ENCODE peak calls at places on chromosomes 7 and 10, in eight cellular contexts. K, I, B, O, R, F, M and Q are unnamed samples.

GRCh38 chr10:76632158-76633051 is 1005.2 kb downstream of the KCNMA1 start:
- DNase-seq in K (no peak), I (no peak), B (no peak), O (peak; percentile 69), R (no peak), F (peak; percentile 58), M (peak; percentile 15), Q (no peak)

GRCh38 chr7:84261509-84261908 is 66.9 kb upstream of the SEMA3A start:
- DNase-seq in K (no peak), I (no peak), B (no peak), O (no peak), R (no peak), F (no peak), M (no peak), Q (no peak)

GRCh38 chr7:2945171-2945570 is 98.5 kb downstream of the CARD11 start:
- DNase-seq in K (no peak), I (no peak), B (no peak), O (no peak), R (no peak), F (no peak), M (no peak), Q (no peak)

GRCh38 chr10:36254191-36254590 is 612.1 kb upstream of the FZD8 start:
- DNase-seq in K (no peak), I (no peak), B (no peak), O (no peak), R (no peak), F (no peak), M (peak; percentile 20), Q (no peak)

GRCh38 chr7:100642534-100642907 is 1.2 kb upstream of the TFR2 start:
- DNase-seq in K (no peak), I (no peak), B (no peak), O (no peak), R (no peak), F (no peak), M (no peak), Q (no peak)

GRCh38 chr7:11345621-11346020 is 371.9 kb downstream of the PHF14 start:
- DNase-seq in K (no peak), I (no peak), B (no peak), O (no peak), R (no peak), F (no peak), M (peak; percentile 2), Q (no peak)

GRCh38 chr7:117163101-117163500 is 159.8 kb downstream of the WNT2 start:
- DNase-seq in K (no peak), I (no peak), B (no peak), O (no peak), R (no peak), F (no peak), M (peak; percentile 28), Q (no peak)

GRCh38 chr7:13920053-13920697 is 69.3 kb downstream of the ETV1 start:
- DNase-seq in K (no peak), I (no peak), B (peak; percentile 74), O (peak; percentile 84), R (no peak), F (peak; percentile 100), M (peak; percentile 98), Q (no peak)

GRCh38 chr7:148116954-148117353 is 473.6 kb upstream of the C7orf33 start:
- DNase-seq in K (no peak), I (no peak), B (no peak), O (no peak), R (no peak), F (no peak), M (peak; percentile 6), Q (no peak)

GRCh38 chr7:108138911-108139310 is 8.8 kb upstream of the LAMB4 start:
- DNase-seq in K (no peak), I (no peak), B (no peak), O (no peak), R (no peak), F (no peak), M (no peak), Q (no peak)